ENCODE peak calls at places on chromosome 17, in six cellular contexts. S is prostate gland; A is lung; G is glutamatergic neuron; B is tibial artery; W is stimulated activated CD8-positive, alpha-beta memory T cell treated with anti-CD3 and anti-CD28 coated beads, Interleukin-4, amount 100 ng/mL, for 1 hour. H is an unnamed sample.

GRCh38 chr17:57408064-57408811 is 151.9 kb downstream of the MSI2 start:
- DNase-seq in G (no peak), B (no peak), A (no peak), S (peak), W (no peak), H (no peak)

GRCh38 chr17:38749222-38750043 is 1.3 kb upstream of the PCGF2 start:
- DNase-seq in B (peak), S (peak), A (peak), W (no peak), G (peak), H (peak)

GRCh38 chr17:30454635-30455034 is 22.6 kb upstream of the GOSR1 start:
- DNase-seq in W (no peak), A (no peak), S (no peak), B (no peak), G (no peak), H (no peak)

GRCh38 chr17:48054238-48055185 is 6.4 kb downstream of the NFE2L1 start:
- DNase-seq in A (peak), W (no peak), S (peak), B (peak), G (peak), H (peak)

GRCh38 chr17:46026045-46026814 is 27.2 kb downstream of the STH start:
- DNase-seq in B (peak), G (no peak), W (no peak), S (no peak), A (no peak), H (no peak)

GRCh38 chr17:45719335-45720071 is 64.6 kb upstream of the CRHR1 start:
- DNase-seq in G (no peak), B (no peak), S (peak), W (no peak), A (no peak), H (peak)

GRCh38 chr17:42632949-42633444 is 23.5 kb downstream of the TUBG1 start:
- DNase-seq in A (no peak), S (no peak), W (no peak), B (no peak), G (no peak), H (no peak)

GRCh38 chr17:39722965-39723848 is 7.1 kb downstream of the MIEN1 start:
- DNase-seq in B (no peak), A (no peak), W (no peak), S (no peak), G (no peak), H (no peak)

GRCh38 chr17:48023408-48024148 is 14.0 kb downstream of the COPZ2 start:
- DNase-seq in A (peak), S (peak), W (no peak), G (peak), B (peak), H (peak)

GRCh38 chr17:44940768-44941167 is 6.8 kb downstream of the KIF18B start:
- DNase-seq in B (no peak), S (no peak), W (no peak), A (no peak), G (no peak), H (no peak)

GRCh38 chr17:50184057-50184456 is 17.4 kb downstream of the COL1A1 start:
- DNase-seq in S (no peak), G (no peak), W (no peak), A (no peak), B (no peak), H (no peak)

GRCh38 chr17:61720016-61720795 is 129.2 kb upstream of the NACA2 start:
- DNase-seq in S (no peak), B (no peak), W (no peak), A (no peak), G (no peak), H (no peak)

GRCh38 chr17:59427425-59427921 is 96.0 kb downstream of the YPEL2 start:
- DNase-seq in G (no peak), A (peak), W (no peak), B (no peak), S (no peak), H (peak)

GRCh38 chr17:62720126-62720850 is 87.8 kb downstream of the MARCHF10 start:
- DNase-seq in S (no peak), B (no peak), G (no peak), A (no peak), W (no peak), H (no peak)

GRCh38 chr17:32274643-32275042 is 9.0 kb downstream of the RHBDL3 start:
- DNase-seq in B (no peak), A (no peak), G (no peak), S (no peak), W (no peak), H (no peak)

GRCh38 chr17:7560172-7561027 is 1.3 kb upstream of the SENP3 start:
- DNase-seq in G (peak), S (peak), B (peak), W (no peak), A (peak), H (peak)

GRCh38 chr17:35752471-35752870 is 568 bp downstream of the GAS2L2 start:
- DNase-seq in A (no peak), G (no peak), W (no peak), B (no peak), S (no peak), H (no peak)

GRCh38 chr17:1494736-1495253 is 2.3 kb upstream of the MYO1C start:
- DNase-seq in W (no peak), A (no peak), S (no peak), G (no peak), B (no peak), H (no peak)

GRCh38 chr17:63445571-63446217 is 412 bp downstream of the CYB561 start:
- DNase-seq in B (no peak), W (no peak), A (peak), S (peak), G (peak), H (peak)

GRCh38 chr17:72222571-72222970 is 101.8 kb downstream of the SOX9 start:
- DNase-seq in S (no peak), W (no peak), A (no peak), G (no peak), B (no peak), H (no peak)

GRCh38 chr17:33504571-33504970 is 211.5 kb upstream of the ASIC2 start:
- DNase-seq in B (no peak), G (no peak), A (no peak), S (no peak), W (no peak), H (no peak)

GRCh38 chr17:75124041-75124818 is 7.3 kb downstream of the NT5C start:
- DNase-seq in W (peak), S (peak), A (peak), B (peak), G (no peak), H (no peak)

GRCh38 chr17:60901222-60901621 is 223.6 kb downstream of the BCAS3 start:
- DNase-seq in A (no peak), W (no peak), S (no peak), B (no peak), G (no peak), H (no peak)